ENCODE peak calls at places on chromosomes 13 and 19, in nine cellular contexts. One of them, this sample, is unnamed.

GRCh38 chr13:20442370-20442769 is 83.3 kb downstream of the CRYL1 start:
- DNase-seq in GM12865: no peak
- DNase-seq in GM06990: no peak
- DNase-seq in tibial nerve: no peak
- DNase-seq in adrenal gland: no peak
- DNase-seq in nephron progenitor cell: no peak
- DNase-seq in CD14-positive monocyte: no peak
- DNase-seq in uterus: no peak
- DNase-seq in GM13977: no peak
- DNase-seq in this sample: no peak

GRCh38 chr13:81017525-81018152 is 676.7 kb upstream of the SPRY2 start:
- DNase-seq in GM12865: peak
- DNase-seq in GM06990: no peak
- DNase-seq in tibial nerve: no peak
- DNase-seq in adrenal gland: no peak
- DNase-seq in nephron progenitor cell: peak
- DNase-seq in CD14-positive monocyte: no peak
- DNase-seq in uterus: no peak
- DNase-seq in GM13977: peak
- DNase-seq in this sample: peak

GRCh38 chr19:32720216-32720935 is 809 bp downstream of the TDRD12 start:
- DNase-seq in GM12865: no peak
- DNase-seq in GM06990: no peak
- DNase-seq in tibial nerve: no peak
- DNase-seq in adrenal gland: no peak
- DNase-seq in nephron progenitor cell: no peak
- DNase-seq in CD14-positive monocyte: no peak
- DNase-seq in uterus: no peak
- DNase-seq in GM13977: peak
- DNase-seq in this sample: no peak

GRCh38 chr19:35500611-35501010 is 10.3 kb upstream of the KRTDAP start:
- DNase-seq in GM12865: no peak
- DNase-seq in GM06990: no peak
- DNase-seq in tibial nerve: no peak
- DNase-seq in adrenal gland: no peak
- DNase-seq in nephron progenitor cell: no peak
- DNase-seq in CD14-positive monocyte: no peak
- DNase-seq in uterus: no peak
- DNase-seq in GM13977: no peak
- DNase-seq in this sample: no peak

GRCh38 chr19:18763674-18764590 is 27.2 kb downstream of the COMP start:
- DNase-seq in GM12865: no peak
- DNase-seq in GM06990: no peak
- DNase-seq in tibial nerve: no peak
- DNase-seq in adrenal gland: peak
- DNase-seq in nephron progenitor cell: no peak
- DNase-seq in CD14-positive monocyte: no peak
- DNase-seq in uterus: no peak
- DNase-seq in GM13977: no peak
- DNase-seq in this sample: no peak

GRCh38 chr19:40822161-40822560 is 23.2 kb downstream of the EGLN2 start:
- DNase-seq in GM12865: no peak
- DNase-seq in GM06990: no peak
- DNase-seq in tibial nerve: no peak
- DNase-seq in adrenal gland: no peak
- DNase-seq in nephron progenitor cell: no peak
- DNase-seq in CD14-positive monocyte: peak
- DNase-seq in uterus: no peak
- DNase-seq in GM13977: no peak
- DNase-seq in this sample: no peak

GRCh38 chr19:33815410-33816340 is 19.0 kb downstream of the KCTD15 start:
- DNase-seq in GM12865: no peak
- DNase-seq in GM06990: no peak
- DNase-seq in tibial nerve: no peak
- DNase-seq in adrenal gland: no peak
- DNase-seq in nephron progenitor cell: no peak
- DNase-seq in CD14-positive monocyte: no peak
- DNase-seq in uterus: no peak
- DNase-seq in GM13977: no peak
- DNase-seq in this sample: no peak

GRCh38 chr13:98089246-98089645 is 53.6 kb upstream of the FARP1 start:
- DNase-seq in GM12865: no peak
- DNase-seq in GM06990: no peak
- DNase-seq in tibial nerve: no peak
- DNase-seq in adrenal gland: no peak
- DNase-seq in nephron progenitor cell: no peak
- DNase-seq in CD14-positive monocyte: no peak
- DNase-seq in uterus: no peak
- DNase-seq in GM13977: no peak
- DNase-seq in this sample: no peak

GRCh38 chr19:47691090-47691489 is 22.1 kb upstream of the EHD2 start:
- DNase-seq in GM12865: no peak
- DNase-seq in GM06990: no peak
- DNase-seq in tibial nerve: no peak
- DNase-seq in adrenal gland: no peak
- DNase-seq in nephron progenitor cell: no peak
- DNase-seq in CD14-positive monocyte: no peak
- DNase-seq in uterus: no peak
- DNase-seq in GM13977: no peak
- DNase-seq in this sample: no peak

GRCh38 chr13:42925626-42926025 is 66.4 kb downstream of the EPSTI1 start:
- DNase-seq in GM12865: no peak
- DNase-seq in GM06990: no peak
- DNase-seq in tibial nerve: no peak
- DNase-seq in adrenal gland: no peak
- DNase-seq in nephron progenitor cell: no peak
- DNase-seq in CD14-positive monocyte: no peak
- DNase-seq in uterus: no peak
- DNase-seq in GM13977: no peak
- DNase-seq in this sample: no peak

DNA sequence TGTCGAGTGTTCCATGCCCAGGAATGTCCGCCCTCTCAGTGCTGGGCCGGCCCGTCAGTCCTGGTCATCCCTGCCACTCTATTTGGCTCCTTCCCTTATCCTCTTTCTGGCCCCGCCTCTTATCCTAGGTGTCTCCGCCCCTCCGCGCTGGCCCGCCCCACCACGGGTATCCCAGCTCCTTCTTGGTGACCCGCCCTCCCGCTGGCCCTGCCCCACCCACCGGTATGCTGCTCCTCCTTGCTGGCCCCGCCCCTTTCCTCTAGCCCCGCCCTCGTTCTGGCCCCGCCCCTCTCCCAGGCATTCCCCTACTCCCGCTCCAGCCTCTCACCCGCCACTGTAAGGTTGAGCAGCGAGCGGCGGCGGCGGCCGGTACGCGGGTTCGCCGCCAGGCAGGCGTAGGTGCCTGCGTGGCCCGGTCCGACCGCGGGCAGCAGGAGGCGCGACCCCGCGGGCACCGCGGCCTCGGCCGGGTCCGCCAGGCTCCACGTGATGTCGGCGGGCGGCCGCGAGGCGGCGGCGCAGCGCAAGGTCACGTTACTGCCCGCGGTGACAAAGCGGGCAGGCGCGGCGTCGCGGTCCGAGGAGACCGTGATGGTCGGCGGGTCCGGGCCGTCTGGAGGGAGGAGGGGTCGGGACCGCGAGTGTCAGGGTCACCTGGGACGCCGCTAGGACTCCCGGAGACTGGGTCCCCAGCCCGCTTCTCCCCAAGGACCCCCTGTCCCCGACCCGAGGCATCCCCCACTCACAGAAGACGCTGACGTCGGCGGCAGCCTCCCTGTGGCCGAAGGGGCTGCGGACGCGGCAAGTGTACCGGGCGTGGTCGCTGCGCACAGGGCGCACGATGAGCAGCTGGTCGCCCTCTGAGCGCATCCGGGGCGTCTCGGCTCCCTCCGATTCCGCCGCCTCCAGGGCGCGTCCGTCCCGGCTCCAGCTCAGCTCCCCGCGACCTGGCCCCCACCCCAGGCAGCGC is 2.0 kb downstream of the VSIG10L start:
- DNase-seq in GM12865: peak
- DNase-seq in GM06990: peak
- DNase-seq in tibial nerve: peak
- DNase-seq in adrenal gland: peak
- DNase-seq in nephron progenitor cell: peak
- DNase-seq in CD14-positive monocyte: peak
- DNase-seq in uterus: peak
- DNase-seq in GM13977: peak
- DNase-seq in this sample: peak
- TF ChIP-seq CTCF in GM12865: peak
- TF ChIP-seq CTCF in GM06990: peak
- TF ChIP-seq CTCF in tibial nerve: peak
- TF ChIP-seq CTCF in adrenal gland: no peak
- TF ChIP-seq CTCF in nephron progenitor cell: no peak
- TF ChIP-seq CTCF in CD14-positive monocyte: peak
- TF ChIP-seq CTCF in uterus: peak
- TF ChIP-seq CTCF in GM13977: peak
- TF ChIP-seq CTCF in this sample: peak

GRCh38 chr19:10835754-10836477 is at the start of gene TMED1:
- DNase-seq in GM12865: peak
- DNase-seq in GM06990: peak
- DNase-seq in tibial nerve: peak
- DNase-seq in adrenal gland: peak
- DNase-seq in nephron progenitor cell: peak
- DNase-seq in CD14-positive monocyte: peak
- DNase-seq in uterus: peak
- DNase-seq in GM13977: peak
- DNase-seq in this sample: peak
- TF ChIP-seq CTCF in GM12865: no peak
- TF ChIP-seq CTCF in GM06990: peak
- TF ChIP-seq CTCF in tibial nerve: peak
- TF ChIP-seq CTCF in adrenal gland: peak
- TF ChIP-seq CTCF in nephron progenitor cell: peak
- TF ChIP-seq CTCF in CD14-positive monocyte: no peak
- TF ChIP-seq CTCF in uterus: peak
- TF ChIP-seq CTCF in GM13977: no peak
- TF ChIP-seq CTCF in this sample: peak

GRCh38 chr13:51934461-51935087 is 72.8 kb downstream of the CCDC70 start:
- DNase-seq in GM12865: no peak
- DNase-seq in GM06990: no peak
- DNase-seq in tibial nerve: no peak
- DNase-seq in adrenal gland: no peak
- DNase-seq in nephron progenitor cell: no peak
- DNase-seq in CD14-positive monocyte: no peak
- DNase-seq in uterus: no peak
- DNase-seq in GM13977: no peak
- DNase-seq in this sample: no peak

GRCh38 chr13:51938454-51938853 is 72.8 kb downstream of the ATP7B start:
- DNase-seq in GM12865: no peak
- DNase-seq in GM06990: no peak
- DNase-seq in tibial nerve: no peak
- DNase-seq in adrenal gland: no peak
- DNase-seq in nephron progenitor cell: no peak
- DNase-seq in CD14-positive monocyte: no peak
- DNase-seq in uterus: no peak
- DNase-seq in GM13977: no peak
- DNase-seq in this sample: no peak

GRCh38 chr13:51933466-51934058 is 71.8 kb downstream of the CCDC70 start:
- DNase-seq in GM12865: no peak
- DNase-seq in GM06990: no peak
- DNase-seq in tibial nerve: no peak
- DNase-seq in adrenal gland: no peak
- DNase-seq in nephron progenitor cell: no peak
- DNase-seq in CD14-positive monocyte: no peak
- DNase-seq in uterus: no peak
- DNase-seq in GM13977: no peak
- DNase-seq in this sample: no peak

GRCh38 chr13:51937320-51938290 is 73.6 kb downstream of the ATP7B start:
- DNase-seq in GM12865: no peak
- DNase-seq in GM06990: no peak
- DNase-seq in tibial nerve: no peak
- DNase-seq in adrenal gland: no peak
- DNase-seq in nephron progenitor cell: no peak
- DNase-seq in CD14-positive monocyte: no peak
- DNase-seq in uterus: no peak
- DNase-seq in GM13977: no peak
- DNase-seq in this sample: no peak

DNA sequence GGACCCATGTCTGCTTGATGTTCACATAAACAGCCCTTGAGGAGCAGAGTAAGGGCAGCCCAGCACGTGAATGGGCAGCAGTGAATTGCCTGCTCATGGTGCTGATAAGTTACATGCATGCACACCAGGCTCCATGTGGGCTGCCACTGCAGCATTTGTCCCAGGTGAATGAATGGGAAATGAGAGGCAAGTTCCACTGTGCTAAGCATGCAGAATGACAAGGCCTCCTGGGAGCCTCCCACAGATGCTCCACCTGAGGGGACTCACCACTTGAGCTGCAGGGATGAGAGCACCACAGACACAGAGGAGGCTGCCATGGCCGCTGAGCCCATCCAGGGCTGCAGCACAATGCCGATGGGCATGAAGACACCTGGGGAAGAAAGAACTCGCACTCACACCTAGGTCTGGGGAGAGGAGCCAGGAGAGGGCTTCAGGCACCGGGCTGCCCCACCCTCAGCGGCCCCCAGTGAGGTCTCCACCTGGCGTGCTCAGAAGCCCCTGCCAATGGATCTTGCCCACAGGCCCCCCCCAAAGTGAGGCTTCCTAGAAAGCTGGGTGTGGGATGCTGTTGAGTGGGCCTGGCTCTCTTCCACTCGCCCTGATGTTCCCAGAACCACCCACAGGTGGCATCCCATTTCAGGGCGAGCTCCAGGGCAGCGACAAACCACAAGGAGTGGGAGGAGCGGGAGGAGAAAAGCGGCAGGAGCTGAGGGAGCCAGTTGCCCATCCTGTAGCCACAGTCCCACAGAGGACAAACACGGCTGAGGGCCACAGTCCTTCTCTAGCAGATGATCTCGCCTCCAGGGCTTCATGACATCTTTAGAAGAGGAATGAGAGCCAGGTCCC is 73.8 kb downstream of the CCDC70 start:
- DNase-seq in GM12865: no peak
- DNase-seq in GM06990: no peak
- DNase-seq in tibial nerve: no peak
- DNase-seq in adrenal gland: no peak
- DNase-seq in nephron progenitor cell: peak
- DNase-seq in CD14-positive monocyte: no peak
- DNase-seq in uterus: no peak
- DNase-seq in GM13977: no peak
- DNase-seq in this sample: no peak
- TF ChIP-seq CTCF in GM12865: peak
- TF ChIP-seq CTCF in GM06990: peak
- TF ChIP-seq CTCF in tibial nerve: no peak
- TF ChIP-seq CTCF in adrenal gland: no peak
- TF ChIP-seq CTCF in nephron progenitor cell: peak
- TF ChIP-seq CTCF in CD14-positive monocyte: no peak
- TF ChIP-seq CTCF in uterus: peak
- TF ChIP-seq CTCF in GM13977: no peak
- TF ChIP-seq CTCF in this sample: peak

GRCh38 chr13:53052675-53053074 is 24.1 kb downstream of the OLFM4 start:
- DNase-seq in GM12865: no peak
- DNase-seq in GM06990: no peak
- DNase-seq in tibial nerve: no peak
- DNase-seq in adrenal gland: no peak
- DNase-seq in nephron progenitor cell: no peak
- DNase-seq in CD14-positive monocyte: no peak
- DNase-seq in uterus: no peak
- DNase-seq in GM13977: no peak
- DNase-seq in this sample: no peak
- TF ChIP-seq CTCF in GM12865: no peak
- TF ChIP-seq CTCF in GM06990: no peak
- TF ChIP-seq CTCF in tibial nerve: no peak
- TF ChIP-seq CTCF in adrenal gland: no peak
- TF ChIP-seq CTCF in nephron progenitor cell: no peak
- TF ChIP-seq CTCF in CD14-positive monocyte: no peak
- TF ChIP-seq CTCF in uterus: no peak
- TF ChIP-seq CTCF in GM13977: no peak
- TF ChIP-seq CTCF in this sample: no peak

GRCh38 chr19:45251452-45252354 is 632 bp downstream of the MARK4 start:
- DNase-seq in GM12865: peak
- DNase-seq in GM06990: no peak
- DNase-seq in tibial nerve: no peak
- DNase-seq in adrenal gland: no peak
- DNase-seq in nephron progenitor cell: peak
- DNase-seq in CD14-positive monocyte: no peak
- DNase-seq in uterus: peak
- DNase-seq in GM13977: peak
- DNase-seq in this sample: no peak
- TF ChIP-seq CTCF in GM12865: no peak
- TF ChIP-seq CTCF in GM06990: peak
- TF ChIP-seq CTCF in tibial nerve: no peak
- TF ChIP-seq CTCF in adrenal gland: no peak
- TF ChIP-seq CTCF in nephron progenitor cell: no peak
- TF ChIP-seq CTCF in CD14-positive monocyte: no peak
- TF ChIP-seq CTCF in uterus: no peak
- TF ChIP-seq CTCF in GM13977: peak
- TF ChIP-seq CTCF in this sample: no peak